ENCODE peak calls at places on chromosomes 16 and 17, in seven cellular contexts. One of them, this sample, is unnamed.

GRCh38 chr16:75559564-75560372 is 3.7 kb upstream of the TMEM231 start:
- DNase-seq in HS-5: no peak
- DNase-seq in anterior cingulate cortex: no peak
- DNase-seq in DMS 273 treated with DMSO at 0.1 percent for 48 hours: no peak
- DNase-seq in activated naive CD4-positive, alpha-beta T cell treated with anti-CD3 and anti-CD28 coated beads, Interleukin-2, amount 50 U/mL, for 16 hours: no peak
- DNase-seq in psoas muscle: no peak
- DNase-seq in HT-29: peak; percentile 13
- DNase-seq in this sample: no peak

GRCh38 chr16:14284930-14285541 is 213.9 kb downstream of the MRTFB start:
- DNase-seq in DMS 273 treated with DMSO at 0.1 percent for 48 hours: peak; percentile 40
- DNase-seq in activated naive CD4-positive, alpha-beta T cell treated with anti-CD3 and anti-CD28 coated beads, Interleukin-2, amount 50 U/mL, for 16 hours: no peak
- DNase-seq in anterior cingulate cortex: no peak
- DNase-seq in HT-29: peak; percentile 83
- DNase-seq in psoas muscle: no peak
- DNase-seq in HS-5: peak; percentile 54
- DNase-seq in this sample: peak; percentile 61

GRCh38 chr17:11948791-11949190 is 48.5 kb downstream of the ZNF18 start:
- DNase-seq in anterior cingulate cortex: no peak
- DNase-seq in HS-5: peak; percentile 36
- DNase-seq in DMS 273 treated with DMSO at 0.1 percent for 48 hours: peak; percentile 39
- DNase-seq in HT-29: no peak
- DNase-seq in activated naive CD4-positive, alpha-beta T cell treated with anti-CD3 and anti-CD28 coated beads, Interleukin-2, amount 50 U/mL, for 16 hours: no peak
- DNase-seq in psoas muscle: peak; percentile 26
- DNase-seq in this sample: no peak

GRCh38 chr16:66917741-66918140 is 944 bp downstream of the CDH16 start:
- DNase-seq in HT-29: no peak
- DNase-seq in activated naive CD4-positive, alpha-beta T cell treated with anti-CD3 and anti-CD28 coated beads, Interleukin-2, amount 50 U/mL, for 16 hours: no peak
- DNase-seq in psoas muscle: no peak
- DNase-seq in DMS 273 treated with DMSO at 0.1 percent for 48 hours: no peak
- DNase-seq in anterior cingulate cortex: no peak
- DNase-seq in HS-5: no peak
- DNase-seq in this sample: no peak

GRCh38 chr17:81890447-81891302 is 711 bp downstream of the ALYREF start:
- DNase-seq in HS-5: no peak
- DNase-seq in HT-29: no peak
- DNase-seq in psoas muscle: no peak
- DNase-seq in anterior cingulate cortex: no peak
- DNase-seq in DMS 273 treated with DMSO at 0.1 percent for 48 hours: no peak
- DNase-seq in activated naive CD4-positive, alpha-beta T cell treated with anti-CD3 and anti-CD28 coated beads, Interleukin-2, amount 50 U/mL, for 16 hours: no peak
- DNase-seq in this sample: no peak

GRCh38 chr17:57998234-57998746 is 8.8 kb downstream of the SRSF1 start:
- DNase-seq in DMS 273 treated with DMSO at 0.1 percent for 48 hours: no peak
- DNase-seq in HS-5: no peak
- DNase-seq in psoas muscle: no peak
- DNase-seq in activated naive CD4-positive, alpha-beta T cell treated with anti-CD3 and anti-CD28 coated beads, Interleukin-2, amount 50 U/mL, for 16 hours: no peak
- DNase-seq in anterior cingulate cortex: no peak
- DNase-seq in HT-29: no peak
- DNase-seq in this sample: no peak

GRCh38 chr16:30166202-30166902 is 17.1 kb upstream of the CORO1A start:
- DNase-seq in activated naive CD4-positive, alpha-beta T cell treated with anti-CD3 and anti-CD28 coated beads, Interleukin-2, amount 50 U/mL, for 16 hours: no peak
- DNase-seq in HS-5: no peak
- DNase-seq in DMS 273 treated with DMSO at 0.1 percent for 48 hours: no peak
- DNase-seq in psoas muscle: no peak
- DNase-seq in anterior cingulate cortex: no peak
- DNase-seq in HT-29: no peak
- DNase-seq in this sample: no peak

GRCh38 chr16:66516808-66517585 is 32.9 kb downstream of the TK2 start:
- DNase-seq in HT-29: peak; percentile 96
- DNase-seq in activated naive CD4-positive, alpha-beta T cell treated with anti-CD3 and anti-CD28 coated beads, Interleukin-2, amount 50 U/mL, for 16 hours: peak; percentile 47
- DNase-seq in HS-5: peak; percentile 95
- DNase-seq in anterior cingulate cortex: peak; percentile 87
- DNase-seq in DMS 273 treated with DMSO at 0.1 percent for 48 hours: peak; percentile 62
- DNase-seq in psoas muscle: peak; percentile 96
- DNase-seq in this sample: peak; percentile 2

GRCh38 chr16:81520560-81521135 is 76.0 kb downstream of the CMIP start:
- DNase-seq in HT-29: no peak
- DNase-seq in activated naive CD4-positive, alpha-beta T cell treated with anti-CD3 and anti-CD28 coated beads, Interleukin-2, amount 50 U/mL, for 16 hours: no peak
- DNase-seq in HS-5: no peak
- DNase-seq in psoas muscle: no peak
- DNase-seq in anterior cingulate cortex: no peak
- DNase-seq in DMS 273 treated with DMSO at 0.1 percent for 48 hours: no peak
- DNase-seq in this sample: no peak

GRCh38 chr17:77392376-77393273 is 251.9 kb downstream of the SEC14L1 start:
- DNase-seq in DMS 273 treated with DMSO at 0.1 percent for 48 hours: no peak
- DNase-seq in HS-5: no peak
- DNase-seq in psoas muscle: peak; percentile 58
- DNase-seq in HT-29: peak; percentile 76
- DNase-seq in anterior cingulate cortex: no peak
- DNase-seq in activated naive CD4-positive, alpha-beta T cell treated with anti-CD3 and anti-CD28 coated beads, Interleukin-2, amount 50 U/mL, for 16 hours: no peak
- DNase-seq in this sample: no peak

GRCh38 chr16:75660726-75661302 is 13.2 kb downstream of the TERF2IP start:
- DNase-seq in DMS 273 treated with DMSO at 0.1 percent for 48 hours: no peak
- DNase-seq in anterior cingulate cortex: no peak
- DNase-seq in HS-5: no peak
- DNase-seq in psoas muscle: no peak
- DNase-seq in activated naive CD4-positive, alpha-beta T cell treated with anti-CD3 and anti-CD28 coated beads, Interleukin-2, amount 50 U/mL, for 16 hours: no peak
- DNase-seq in HT-29: no peak
- DNase-seq in this sample: no peak

GRCh38 chr16:84194470-84195200 is 3.7 kb downstream of the ADAD2 start:
- DNase-seq in anterior cingulate cortex: no peak
- DNase-seq in activated naive CD4-positive, alpha-beta T cell treated with anti-CD3 and anti-CD28 coated beads, Interleukin-2, amount 50 U/mL, for 16 hours: peak; percentile 42
- DNase-seq in HS-5: no peak
- DNase-seq in HT-29: no peak
- DNase-seq in DMS 273 treated with DMSO at 0.1 percent for 48 hours: no peak
- DNase-seq in psoas muscle: no peak
- DNase-seq in this sample: no peak

GRCh38 chr17:66987059-66987616 is 22.6 kb downstream of the CACNG4 start:
- DNase-seq in psoas muscle: no peak
- DNase-seq in DMS 273 treated with DMSO at 0.1 percent for 48 hours: no peak
- DNase-seq in anterior cingulate cortex: no peak
- DNase-seq in HT-29: no peak
- DNase-seq in HS-5: no peak
- DNase-seq in activated naive CD4-positive, alpha-beta T cell treated with anti-CD3 and anti-CD28 coated beads, Interleukin-2, amount 50 U/mL, for 16 hours: no peak
- DNase-seq in this sample: no peak

GRCh38 chr17:34443832-34444469 is 80.9 kb upstream of the CCL1 start:
- DNase-seq in anterior cingulate cortex: no peak
- DNase-seq in HT-29: peak; percentile 23
- DNase-seq in HS-5: no peak
- DNase-seq in activated naive CD4-positive, alpha-beta T cell treated with anti-CD3 and anti-CD28 coated beads, Interleukin-2, amount 50 U/mL, for 16 hours: no peak
- DNase-seq in psoas muscle: no peak
- DNase-seq in DMS 273 treated with DMSO at 0.1 percent for 48 hours: no peak
- DNase-seq in this sample: peak; percentile 11

GRCh38 chr16:65377131-65377649 is 255.3 kb upstream of the CDH11 start:
- DNase-seq in activated naive CD4-positive, alpha-beta T cell treated with anti-CD3 and anti-CD28 coated beads, Interleukin-2, amount 50 U/mL, for 16 hours: no peak
- DNase-seq in HT-29: no peak
- DNase-seq in psoas muscle: no peak
- DNase-seq in anterior cingulate cortex: no peak
- DNase-seq in DMS 273 treated with DMSO at 0.1 percent for 48 hours: no peak
- DNase-seq in HS-5: no peak
- DNase-seq in this sample: no peak